ENCODE peak calls at places on chromosome 14, in four cellular contexts. One of them, this sample, is unnamed.

GRCh38 chr14:92677087-92677668 is 71.2 kb downstream of the LGMN start:
- DNase-seq in HCT116: no peak
- DNase-seq in SK-N-SH: no peak
- DNase-seq in MM.1S: no peak
- DNase-seq in this sample: no peak

GRCh38 chr14:105641075-105641937 is 114.9 kb downstream of the TMEM121 start:
- DNase-seq in HCT116: no peak
- DNase-seq in SK-N-SH: no peak
- DNase-seq in MM.1S: no peak
- DNase-seq in this sample: no peak

GRCh38 chr14:95518045-95518751 is 1.7 kb upstream of the SYNE3 start:
- DNase-seq in HCT116: no peak
- DNase-seq in SK-N-SH: no peak
- DNase-seq in MM.1S: peak
- DNase-seq in this sample: peak

GRCh38 chr14:64807588-64807987 is 72.1 kb downstream of the SPTB start:
- DNase-seq in HCT116: no peak
- DNase-seq in SK-N-SH: no peak
- DNase-seq in MM.1S: no peak
- DNase-seq in this sample: peak

GRCh38 chr14:95862243-95862642 is 14.4 kb upstream of the TUNAR start:
- DNase-seq in HCT116: no peak
- DNase-seq in SK-N-SH: no peak
- DNase-seq in MM.1S: no peak
- DNase-seq in this sample: peak

GRCh38 chr14:65211341-65211987 is 109.1 kb upstream of the MAX start:
- DNase-seq in HCT116: no peak
- DNase-seq in SK-N-SH: no peak
- DNase-seq in MM.1S: no peak
- DNase-seq in this sample: peak

GRCh38 chr14:58663494-58664111 is 25.8 kb downstream of the DACT1 start:
- DNase-seq in HCT116: no peak
- DNase-seq in SK-N-SH: peak
- DNase-seq in MM.1S: no peak
- DNase-seq in this sample: peak

GRCh38 chr14:20569066-20569465 is 8.2 kb upstream of the RNASE9 start:
- DNase-seq in HCT116: no peak
- DNase-seq in SK-N-SH: no peak
- DNase-seq in MM.1S: no peak
- DNase-seq in this sample: no peak

GRCh38 chr14:102917469-102918211 is 4.8 kb upstream of the AMN start:
- DNase-seq in HCT116: peak
- DNase-seq in SK-N-SH: peak
- DNase-seq in MM.1S: peak
- DNase-seq in this sample: peak

GRCh38 chr14:20455355-20456300 is 602 bp downstream of the APEX1 start:
- DNase-seq in HCT116: no peak
- DNase-seq in SK-N-SH: peak
- DNase-seq in MM.1S: no peak
- DNase-seq in this sample: peak

GRCh38 chr14:34781242-34781641 is 66.8 kb upstream of the CFL2 start:
- DNase-seq in HCT116: no peak
- DNase-seq in SK-N-SH: no peak
- DNase-seq in MM.1S: no peak
- DNase-seq in this sample: peak

GRCh38 chr14:94423465-94424056 is 29.0 kb downstream of the SERPINA11 start:
- DNase-seq in HCT116: peak
- DNase-seq in SK-N-SH: peak
- DNase-seq in MM.1S: peak
- DNase-seq in this sample: peak

GRCh38 chr14:95530461-95531170 is 4.2 kb upstream of the GLRX5 start:
- DNase-seq in HCT116: no peak
- DNase-seq in SK-N-SH: no peak
- DNase-seq in MM.1S: no peak
- DNase-seq in this sample: peak

GRCh38 chr14:81137316-81137715 is 83.4 kb downstream of the GTF2A1 start:
- DNase-seq in HCT116: no peak
- DNase-seq in SK-N-SH: peak
- DNase-seq in MM.1S: no peak
- DNase-seq in this sample: peak

GRCh38 chr14:38400751-38401150 is 144.9 kb upstream of the CLEC14A start:
- DNase-seq in HCT116: no peak
- DNase-seq in SK-N-SH: no peak
- DNase-seq in MM.1S: no peak
- DNase-seq in this sample: no peak

GRCh38 chr14:92950773-92951172 is 27.8 kb downstream of the CHGA start:
- DNase-seq in HCT116: no peak
- DNase-seq in SK-N-SH: no peak
- DNase-seq in MM.1S: no peak
- DNase-seq in this sample: no peak

GRCh38 chr14:78075610-78076277 is 94.4 kb upstream of the NRXN3 start:
- DNase-seq in HCT116: no peak
- DNase-seq in SK-N-SH: no peak
- DNase-seq in MM.1S: no peak
- DNase-seq in this sample: no peak

GRCh38 chr14:102579696-102580551 is 12.5 kb upstream of the RCOR1 start:
- DNase-seq in HCT116: no peak
- DNase-seq in SK-N-SH: peak
- DNase-seq in MM.1S: no peak
- DNase-seq in this sample: peak

GRCh38 chr14:51283402-51283825 is 43.4 kb downstream of the TMX1 start:
- DNase-seq in HCT116: peak
- DNase-seq in SK-N-SH: peak
- DNase-seq in MM.1S: peak
- DNase-seq in this sample: peak

GRCh38 chr14:61706096-61706690 is 10.9 kb downstream of the HIF1A start:
- DNase-seq in HCT116: no peak
- DNase-seq in SK-N-SH: no peak
- DNase-seq in MM.1S: no peak
- DNase-seq in this sample: peak

GRCh38 chr14:101821528-101821927 is 60.0 kb downstream of the PPP2R5C start:
- DNase-seq in HCT116: no peak
- DNase-seq in SK-N-SH: no peak
- DNase-seq in MM.1S: no peak
- DNase-seq in this sample: no peak

GRCh38 chr14:26846388-26846787 is 248.6 kb upstream of the NOVA1 start:
- DNase-seq in HCT116: no peak
- DNase-seq in SK-N-SH: no peak
- DNase-seq in MM.1S: no peak
- DNase-seq in this sample: no peak

GRCh38 chr14:94767321-94767878 is 2.5 kb downstream of the GSC start:
- DNase-seq in HCT116: no peak
- DNase-seq in SK-N-SH: no peak
- DNase-seq in MM.1S: no peak
- DNase-seq in this sample: no peak

GRCh38 chr14:92794547-92794941 is 439 bp downstream of the GOLGA5 start:
- DNase-seq in HCT116: no peak
- DNase-seq in SK-N-SH: peak
- DNase-seq in MM.1S: no peak
- DNase-seq in this sample: peak

GRCh38 chr14:74216671-74217070 is 22.6 kb upstream of the VSX2 start:
- DNase-seq in HCT116: no peak
- DNase-seq in SK-N-SH: no peak
- DNase-seq in MM.1S: no peak
- DNase-seq in this sample: no peak

GRCh38 chr14:74217672-74218448 is 21.4 kb upstream of the VSX2 start:
- DNase-seq in HCT116: peak
- DNase-seq in SK-N-SH: peak
- DNase-seq in MM.1S: peak
- DNase-seq in this sample: peak

GRCh38 chr14:74207943-74208342 is 31.3 kb upstream of the VSX2 start:
- DNase-seq in HCT116: peak
- DNase-seq in SK-N-SH: no peak
- DNase-seq in MM.1S: no peak
- DNase-seq in this sample: peak

GRCh38 chr14:74213907-74214803 is 25.1 kb upstream of the VSX2 start:
- DNase-seq in HCT116: no peak
- DNase-seq in SK-N-SH: no peak
- DNase-seq in MM.1S: no peak
- DNase-seq in this sample: no peak

DNA sequence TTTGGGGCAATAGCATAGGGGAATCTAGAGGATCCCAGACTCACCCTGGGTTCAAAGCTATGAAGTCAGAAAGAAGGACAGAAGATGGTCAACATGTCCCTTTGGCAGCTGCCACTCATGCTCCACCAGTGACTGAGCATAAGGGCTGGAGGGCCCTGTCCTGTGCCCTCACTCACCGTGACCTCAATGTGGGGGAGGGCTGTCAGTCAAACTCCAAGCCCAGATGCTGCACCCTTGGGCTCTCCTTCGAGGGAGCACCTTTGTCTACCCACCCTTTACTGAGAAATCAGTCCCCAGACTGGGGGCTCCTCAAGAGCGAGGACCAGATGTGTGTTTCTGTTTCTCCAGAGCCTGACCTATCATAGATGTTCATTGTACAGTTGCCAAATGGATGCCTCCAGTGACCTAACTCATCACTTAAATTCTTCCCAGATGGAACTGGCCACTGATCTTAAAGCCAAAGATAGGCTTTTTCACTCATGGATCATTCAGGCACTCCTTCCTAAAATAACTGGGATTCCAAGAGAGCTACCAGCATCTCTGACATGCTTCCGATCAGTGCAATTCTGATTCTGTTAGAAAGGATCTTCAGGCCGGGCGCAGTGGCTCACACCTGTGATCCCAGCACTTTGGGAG is 27.2 kb upstream of the VSX2 start:
- DNase-seq in HCT116: no peak
- DNase-seq in SK-N-SH: no peak
- DNase-seq in MM.1S: no peak
- DNase-seq in this sample: no peak
- TF ChIP-seq EZH2phosphoT487 in HCT116: no peak
- TF ChIP-seq EZH2phosphoT487 in SK-N-SH: no peak
- TF ChIP-seq EZH2phosphoT487 in MM.1S: no peak
- TF ChIP-seq EZH2phosphoT487 in this sample: no peak

GRCh38 chr14:99936738-99937474 is 128.3 kb upstream of the EVL start:
- DNase-seq in HCT116: no peak
- DNase-seq in SK-N-SH: no peak
- DNase-seq in MM.1S: no peak
- DNase-seq in this sample: no peak
- TF ChIP-seq EZH2phosphoT487 in HCT116: no peak
- TF ChIP-seq EZH2phosphoT487 in SK-N-SH: no peak
- TF ChIP-seq EZH2phosphoT487 in MM.1S: no peak
- TF ChIP-seq EZH2phosphoT487 in this sample: no peak

GRCh38 chr14:86243158-86243557 is 713.2 kb downstream of the FLRT2 start:
- DNase-seq in HCT116: no peak
- DNase-seq in SK-N-SH: no peak
- DNase-seq in MM.1S: peak
- DNase-seq in this sample: no peak
- TF ChIP-seq EZH2phosphoT487 in HCT116: no peak
- TF ChIP-seq EZH2phosphoT487 in SK-N-SH: no peak
- TF ChIP-seq EZH2phosphoT487 in MM.1S: no peak
- TF ChIP-seq EZH2phosphoT487 in this sample: no peak

DNA sequence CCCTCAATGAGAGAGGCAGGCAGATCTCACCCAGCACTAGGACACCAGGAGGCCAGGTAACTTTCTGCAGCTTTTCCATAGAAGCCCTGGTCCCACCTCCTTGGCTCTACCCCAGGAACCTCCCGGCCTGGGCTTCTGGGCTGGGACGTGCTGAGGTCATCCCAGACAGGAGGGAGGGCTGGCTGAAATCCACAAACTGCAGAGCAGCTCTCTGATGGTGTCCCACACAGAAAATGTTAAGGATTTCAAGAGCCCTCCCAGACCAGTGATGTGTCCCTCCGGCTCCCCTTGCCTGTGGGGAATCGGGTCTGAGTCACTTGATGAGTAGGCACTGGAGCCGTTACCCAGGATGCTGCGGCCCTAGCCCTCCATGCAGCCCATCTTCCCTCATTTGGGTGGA is 124.1 kb downstream of the ESRRB start:
- DNase-seq in HCT116: no peak
- DNase-seq in SK-N-SH: no peak
- DNase-seq in MM.1S: no peak
- DNase-seq in this sample: peak
- TF ChIP-seq EZH2phosphoT487 in HCT116: no peak
- TF ChIP-seq EZH2phosphoT487 in SK-N-SH: no peak
- TF ChIP-seq EZH2phosphoT487 in MM.1S: no peak
- TF ChIP-seq EZH2phosphoT487 in this sample: no peak

GRCh38 chr14:24238527-24239037 is 3.8 kb downstream of the TINF2 start:
- DNase-seq in HCT116: no peak
- DNase-seq in SK-N-SH: no peak
- DNase-seq in MM.1S: no peak
- DNase-seq in this sample: no peak

GRCh38 chr14:24236689-24237462 is 4.1 kb downstream of the GMPR2 start:
- DNase-seq in HCT116: no peak
- DNase-seq in SK-N-SH: no peak
- DNase-seq in MM.1S: no peak
- DNase-seq in this sample: no peak

GRCh38 chr14:24237463-24237955 is 4.8 kb downstream of the GMPR2 start:
- DNase-seq in HCT116: no peak
- DNase-seq in SK-N-SH: no peak
- DNase-seq in MM.1S: no peak
- DNase-seq in this sample: no peak

GRCh38 chr14:24235804-24236688 is 3.3 kb downstream of the GMPR2 start:
- DNase-seq in HCT116: no peak
- DNase-seq in SK-N-SH: no peak
- DNase-seq in MM.1S: no peak
- DNase-seq in this sample: no peak

DNA sequence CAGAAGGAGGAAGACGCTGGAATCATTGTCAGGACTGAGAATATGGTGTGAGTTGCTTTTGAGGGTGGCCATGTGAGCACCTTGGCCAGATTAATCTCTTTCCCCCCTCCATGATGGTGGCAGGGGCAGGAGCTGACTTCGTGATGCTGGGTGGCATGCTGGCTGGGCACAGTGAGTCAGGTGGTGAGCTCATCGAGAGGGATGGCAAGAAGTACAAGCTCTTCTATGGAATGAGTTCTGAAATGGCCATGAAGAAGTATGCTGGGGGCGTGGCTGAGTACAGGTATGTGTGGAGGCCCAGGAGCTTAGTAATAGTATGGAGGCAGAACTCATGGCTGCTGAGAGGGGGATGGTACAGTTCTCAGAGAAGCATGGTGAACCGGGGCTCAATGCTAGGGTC is 4.3 kb downstream of the TINF2 start:
- DNase-seq in HCT116: no peak
- DNase-seq in SK-N-SH: no peak
- DNase-seq in MM.1S: no peak
- DNase-seq in this sample: no peak
- TF ChIP-seq EZH2phosphoT487 in HCT116: no peak
- TF ChIP-seq EZH2phosphoT487 in SK-N-SH: no peak
- TF ChIP-seq EZH2phosphoT487 in MM.1S: no peak
- TF ChIP-seq EZH2phosphoT487 in this sample: no peak